ENCODE peak calls at places on chromosomes 3 and 15, in five cellular contexts. Q is stimulated activated CD4-positive, alpha-beta T cell treated with anti-CD3 and anti-CD28 coated beads, Interleukin-15, amount 100 ng/mL, for 48 hours; C is stimulated activated CD8-positive, alpha-beta memory T cell treated with anti-CD3 and anti-CD28 coated beads, Interleukin-2, amount 100 ng/mL, for 48 hours; N is AG10803; S is T-helper 2 cell. A is an unnamed sample.
A peak's percentile ranks its signal among the peaks of the same experiment; 100 is the strongest.

GRCh38 chr3:126025862-126026261 is 56.9 kb downstream of the ROPN1B start:
- DNase-seq in Q (no peak), C (no peak), N (no peak), S (no peak), A (no peak)

GRCh38 chr15:61099030-61099800 is 129.9 kb downstream of the RORA start:
- DNase-seq in Q (no peak), C (no peak), N (peak; percentile 76), S (no peak), A (no peak)

GRCh38 chr3:24492971-24493551 is 1.6 kb downstream of the THRB start:
- DNase-seq in Q (no peak), C (no peak), N (no peak), S (no peak), A (no peak)

GRCh38 chr15:36499751-36500389 is 79.6 kb upstream of the CDIN1 start:
- DNase-seq in Q (no peak), C (no peak), N (no peak), S (no peak), A (no peak)

GRCh38 chr3:81790117-81790516 is 28.7 kb upstream of the GBE1 start:
- DNase-seq in Q (no peak), C (no peak), N (no peak), S (no peak), A (no peak)

GRCh38 chr3:46395210-46395661 is 11.6 kb downstream of the CCR5AS start:
- DNase-seq in Q (no peak), C (no peak), N (no peak), S (no peak), A (no peak)

GRCh38 chr3:63911395-63911900 is 735 bp downstream of the SCAANT1 start:
- DNase-seq in Q (no peak), C (no peak), N (no peak), S (no peak), A (no peak)

GRCh38 chr15:64191971-64192830 is 29.4 kb upstream of the PPIB start:
- DNase-seq in Q (no peak), C (no peak), N (no peak), S (no peak), A (no peak)

GRCh38 chr3:4904801-4905695 is 74.2 kb upstream of the BHLHE40 start:
- DNase-seq in Q (no peak), C (no peak), N (peak; percentile 64), S (no peak), A (no peak)

GRCh38 chr3:108182339-108182738 is 39.9 kb downstream of the IFT57 start:
- DNase-seq in Q (no peak), C (no peak), N (no peak), S (no peak), A (no peak)